ENCODE peak calls at places on chromosomes 5 and 9, in four cellular contexts. V, A, E and K are unnamed samples.

GRCh38 chr9:72675586-72675985 is 154.2 kb downstream of the TMC1 start:
- DNase-seq in V (no peak), A (no peak), E (no peak), K (no peak)

GRCh38 chr5:79109527-79110492 is 1.8 kb upstream of the BHMT start:
- DNase-seq in V (peak), A (peak), E (peak), K (no peak)

GRCh38 chr9:110650261-110650660 is 18.3 kb upstream of the MUSK start:
- DNase-seq in V (no peak), A (peak), E (no peak), K (no peak)

GRCh38 chr5:26439121-26439520 is 599.3 kb downstream of the CDH9 start:
- DNase-seq in V (no peak), A (no peak), E (no peak), K (no peak)

GRCh38 chr5:39578887-39579497 is 154.2 kb upstream of the DAB2 start:
- DNase-seq in V (no peak), A (peak), E (no peak), K (no peak)

GRCh38 chr5:158174918-158175663 is 316.1 kb upstream of the CLINT1 start:
- DNase-seq in V (peak), A (peak), E (peak), K (peak)

GRCh38 chr5:67188274-67188857 is 8.2 kb downstream of the CD180 start:
- DNase-seq in V (no peak), A (no peak), E (no peak), K (no peak)

GRCh38 chr5:978051-978450 is 30.6 kb upstream of the NKD2 start:
- DNase-seq in V (peak), A (no peak), E (no peak), K (no peak)

GRCh38 chr9:131584858-131585257 is 39.5 kb downstream of the PRRT1B start:
- DNase-seq in V (no peak), A (no peak), E (no peak), K (no peak)

GRCh38 chr5:84729326-84729725 is 344.6 kb upstream of the EDIL3 start:
- DNase-seq in V (no peak), A (no peak), E (no peak), K (no peak)

GRCh38 chr9:29691145-29691544 is 2117.9 kb upstream of the C9orf72 start:
- DNase-seq in V (no peak), A (no peak), E (no peak), K (no peak)

GRCh38 chr9:134585746-134586706 is 55.6 kb upstream of the COL5A1 start:
- DNase-seq in V (no peak), A (peak), E (no peak), K (no peak)